ENCODE peak calls at places on chromosomes 5 and 9, in ten cellular contexts. One of them, this sample, is unnamed.

GRCh38 chr5:108398964-108399363 is 17.1 kb upstream of the FBXL17 start:
- DNase-seq in NCI-H460: no peak
- DNase-seq in Right ventricle myocardium superior: no peak
- DNase-seq in transverse colon: no peak
- DNase-seq in choroid plexus epithelial cell: no peak
- DNase-seq in HCEC 1CT: no peak
- DNase-seq in lung: no peak
- DNase-seq in CD8-positive, alpha-beta memory T cell: no peak
- DNase-seq in RCC 7860: no peak
- DNase-seq in GM04503: no peak
- DNase-seq in this sample: no peak

GRCh38 chr5:116853992-116854391 is 279.4 kb upstream of the SEMA6A start:
- DNase-seq in NCI-H460: no peak
- DNase-seq in Right ventricle myocardium superior: no peak
- DNase-seq in transverse colon: no peak
- DNase-seq in choroid plexus epithelial cell: no peak
- DNase-seq in HCEC 1CT: no peak
- DNase-seq in lung: no peak
- DNase-seq in CD8-positive, alpha-beta memory T cell: no peak
- DNase-seq in RCC 7860: no peak
- DNase-seq in GM04503: no peak
- DNase-seq in this sample: no peak

GRCh38 chr9:38073882-38074281 is 4.9 kb upstream of the SHB start:
- DNase-seq in NCI-H460: no peak
- DNase-seq in Right ventricle myocardium superior: no peak
- DNase-seq in transverse colon: no peak
- DNase-seq in choroid plexus epithelial cell: no peak
- DNase-seq in HCEC 1CT: no peak
- DNase-seq in lung: no peak
- DNase-seq in CD8-positive, alpha-beta memory T cell: no peak
- DNase-seq in RCC 7860: no peak
- DNase-seq in GM04503: no peak
- DNase-seq in this sample: peak; percentile 36

GRCh38 chr5:87949665-87950640 is 318.7 kb downstream of the TMEM161B start:
- DNase-seq in NCI-H460: no peak
- DNase-seq in Right ventricle myocardium superior: no peak
- DNase-seq in transverse colon: no peak
- DNase-seq in choroid plexus epithelial cell: no peak
- DNase-seq in HCEC 1CT: no peak
- DNase-seq in lung: no peak
- DNase-seq in CD8-positive, alpha-beta memory T cell: no peak
- DNase-seq in RCC 7860: no peak
- DNase-seq in GM04503: no peak
- DNase-seq in this sample: no peak

GRCh38 chr9:5178126-5178805 is 7.2 kb downstream of the INSL6 start:
- DNase-seq in NCI-H460: no peak
- DNase-seq in Right ventricle myocardium superior: no peak
- DNase-seq in transverse colon: no peak
- DNase-seq in choroid plexus epithelial cell: no peak
- DNase-seq in HCEC 1CT: no peak
- DNase-seq in lung: no peak
- DNase-seq in CD8-positive, alpha-beta memory T cell: no peak
- DNase-seq in RCC 7860: no peak
- DNase-seq in GM04503: no peak
- DNase-seq in this sample: no peak

GRCh38 chr5:147995846-147996245 is 67.9 kb upstream of the SPINK5 start:
- DNase-seq in NCI-H460: peak; percentile 11
- DNase-seq in Right ventricle myocardium superior: no peak
- DNase-seq in transverse colon: no peak
- DNase-seq in choroid plexus epithelial cell: no peak
- DNase-seq in HCEC 1CT: no peak
- DNase-seq in lung: no peak
- DNase-seq in CD8-positive, alpha-beta memory T cell: no peak
- DNase-seq in RCC 7860: no peak
- DNase-seq in GM04503: no peak
- DNase-seq in this sample: no peak

GRCh38 chr5:103355590-103355989 is 97.0 kb downstream of the MACIR start:
- DNase-seq in NCI-H460: no peak
- DNase-seq in Right ventricle myocardium superior: no peak
- DNase-seq in transverse colon: no peak
- DNase-seq in choroid plexus epithelial cell: no peak
- DNase-seq in HCEC 1CT: no peak
- DNase-seq in lung: no peak
- DNase-seq in CD8-positive, alpha-beta memory T cell: no peak
- DNase-seq in RCC 7860: no peak
- DNase-seq in GM04503: no peak
- DNase-seq in this sample: no peak

GRCh38 chr9:35835216-35835604 is 6.2 kb downstream of the TMEM8B start:
- DNase-seq in NCI-H460: no peak
- DNase-seq in Right ventricle myocardium superior: no peak
- DNase-seq in transverse colon: peak; percentile 60
- DNase-seq in choroid plexus epithelial cell: peak; percentile 12
- DNase-seq in HCEC 1CT: no peak
- DNase-seq in lung: no peak
- DNase-seq in CD8-positive, alpha-beta memory T cell: no peak
- DNase-seq in RCC 7860: no peak
- DNase-seq in GM04503: no peak
- DNase-seq in this sample: no peak

GRCh38 chr5:4020386-4020785 is 424.8 kb downstream of the IRX1 start:
- DNase-seq in NCI-H460: no peak
- DNase-seq in Right ventricle myocardium superior: no peak
- DNase-seq in transverse colon: no peak
- DNase-seq in choroid plexus epithelial cell: no peak
- DNase-seq in HCEC 1CT: no peak
- DNase-seq in lung: no peak
- DNase-seq in CD8-positive, alpha-beta memory T cell: no peak
- DNase-seq in RCC 7860: no peak
- DNase-seq in GM04503: no peak
- DNase-seq in this sample: no peak

GRCh38 chr5:159095882-159096554 is 3.7 kb downstream of the EBF1 start:
- DNase-seq in NCI-H460: no peak
- DNase-seq in Right ventricle myocardium superior: no peak
- DNase-seq in transverse colon: no peak
- DNase-seq in choroid plexus epithelial cell: no peak
- DNase-seq in HCEC 1CT: no peak
- DNase-seq in lung: no peak
- DNase-seq in CD8-positive, alpha-beta memory T cell: no peak
- DNase-seq in RCC 7860: no peak
- DNase-seq in GM04503: no peak
- DNase-seq in this sample: no peak

GRCh38 chr5:57710126-57710525 is 227.5 kb upstream of the ACTBL2 start:
- DNase-seq in NCI-H460: no peak
- DNase-seq in Right ventricle myocardium superior: no peak
- DNase-seq in transverse colon: no peak
- DNase-seq in choroid plexus epithelial cell: no peak
- DNase-seq in HCEC 1CT: peak; percentile 13
- DNase-seq in lung: no peak
- DNase-seq in CD8-positive, alpha-beta memory T cell: no peak
- DNase-seq in RCC 7860: no peak
- DNase-seq in GM04503: no peak
- DNase-seq in this sample: no peak

GRCh38 chr9:68562456-68562855 is 21.8 kb upstream of the TMEM252 start:
- DNase-seq in NCI-H460: no peak
- DNase-seq in Right ventricle myocardium superior: no peak
- DNase-seq in transverse colon: no peak
- DNase-seq in choroid plexus epithelial cell: no peak
- DNase-seq in HCEC 1CT: no peak
- DNase-seq in lung: no peak
- DNase-seq in CD8-positive, alpha-beta memory T cell: no peak
- DNase-seq in RCC 7860: no peak
- DNase-seq in GM04503: no peak
- DNase-seq in this sample: no peak

GRCh38 chr5:159178978-159179377 is 30.4 kb downstream of the RNF145 start:
- DNase-seq in NCI-H460: peak; percentile 90
- DNase-seq in Right ventricle myocardium superior: no peak
- DNase-seq in transverse colon: peak; percentile 14
- DNase-seq in choroid plexus epithelial cell: peak; percentile 99
- DNase-seq in HCEC 1CT: peak; percentile 98
- DNase-seq in lung: no peak
- DNase-seq in CD8-positive, alpha-beta memory T cell: no peak
- DNase-seq in RCC 7860: peak; percentile 78
- DNase-seq in GM04503: peak; percentile 71
- DNase-seq in this sample: peak; percentile 99

GRCh38 chr5:89028579-89029272 is 145.7 kb upstream of the MEF2C start:
- DNase-seq in NCI-H460: no peak
- DNase-seq in Right ventricle myocardium superior: no peak
- DNase-seq in transverse colon: no peak
- DNase-seq in choroid plexus epithelial cell: peak; percentile 3
- DNase-seq in HCEC 1CT: peak; percentile 74
- DNase-seq in lung: no peak
- DNase-seq in CD8-positive, alpha-beta memory T cell: no peak
- DNase-seq in RCC 7860: peak; percentile 34
- DNase-seq in GM04503: peak; percentile 5
- DNase-seq in this sample: peak; percentile 79

GRCh38 chr9:107815782-107816181 is 326.2 kb upstream of the KLF4 start:
- DNase-seq in NCI-H460: no peak
- DNase-seq in Right ventricle myocardium superior: no peak
- DNase-seq in transverse colon: no peak
- DNase-seq in choroid plexus epithelial cell: no peak
- DNase-seq in HCEC 1CT: no peak
- DNase-seq in lung: no peak
- DNase-seq in CD8-positive, alpha-beta memory T cell: no peak
- DNase-seq in RCC 7860: no peak
- DNase-seq in GM04503: no peak
- DNase-seq in this sample: no peak

GRCh38 chr5:181163487-181164075 is 16.2 kb downstream of the OR2V2 start:
- DNase-seq in NCI-H460: no peak
- DNase-seq in Right ventricle myocardium superior: no peak
- DNase-seq in transverse colon: no peak
- DNase-seq in choroid plexus epithelial cell: no peak
- DNase-seq in HCEC 1CT: no peak
- DNase-seq in lung: no peak
- DNase-seq in CD8-positive, alpha-beta memory T cell: no peak
- DNase-seq in RCC 7860: no peak
- DNase-seq in GM04503: no peak
- DNase-seq in this sample: peak; percentile 33

GRCh38 chr9:87592554-87593394 is 95.1 kb downstream of the DAPK1 start:
- DNase-seq in NCI-H460: no peak
- DNase-seq in Right ventricle myocardium superior: peak; percentile 80
- DNase-seq in transverse colon: peak; percentile 33
- DNase-seq in choroid plexus epithelial cell: peak; percentile 72
- DNase-seq in HCEC 1CT: peak; percentile 53
- DNase-seq in lung: peak; percentile 69
- DNase-seq in CD8-positive, alpha-beta memory T cell: no peak
- DNase-seq in RCC 7860: peak; percentile 89
- DNase-seq in GM04503: peak; percentile 49
- DNase-seq in this sample: peak; percentile 42

GRCh38 chr9:114905160-114905940 is 25.0 kb downstream of the TNFSF8 start:
- DNase-seq in NCI-H460: no peak
- DNase-seq in Right ventricle myocardium superior: no peak
- DNase-seq in transverse colon: no peak
- DNase-seq in choroid plexus epithelial cell: no peak
- DNase-seq in HCEC 1CT: no peak
- DNase-seq in lung: no peak
- DNase-seq in CD8-positive, alpha-beta memory T cell: no peak
- DNase-seq in RCC 7860: no peak
- DNase-seq in GM04503: no peak
- DNase-seq in this sample: no peak